ENCODE peak calls at places on chromosome 20, in four cellular contexts. J is IMR-90, X is mesenchymal stem cell, W is neuronal stem cell. E is an unnamed sample.

GRCh38 chr20:38275815-38276550 is 15.4 kb upstream of the KIAA1755 start:
- DNase-seq in J (peak; percentile 96), W (no peak), X (peak; percentile 96), E (peak; percentile 26)

GRCh38 chr20:63580796-63581461 is 6.9 kb upstream of the HELZ2 start:
- DNase-seq in W (no peak), X (peak; percentile 27), J (peak; percentile 54), E (peak; percentile 81)

GRCh38 chr20:3248993-3249347 is 10.0 kb upstream of the SLC4A11 start:
- DNase-seq in W (no peak), X (no peak), J (no peak), E (no peak)

GRCh38 chr20:20663841-20664240 is 48.6 kb downstream of the RALGAPA2 start:
- DNase-seq in X (no peak), W (no peak), J (no peak), E (no peak)

GRCh38 chr20:23270427-23270911 is 80.1 kb upstream of the NXT1 start:
- DNase-seq in X (peak; percentile 91), J (peak; percentile 90), W (no peak), E (peak; percentile 55)

GRCh38 chr20:64246616-64247311 is 8.8 kb upstream of the PCMTD2 start:
- DNase-seq in X (no peak), J (no peak), W (no peak), E (no peak)

GRCh38 chr20:62845818-62846527 is 15.6 kb downstream of the TCFL5 start:
- DNase-seq in W (no peak), X (no peak), J (peak; percentile 55), E (no peak)

GRCh38 chr20:46850896-46851295 is 43.7 kb upstream of the EYA2 start:
- DNase-seq in X (no peak), W (no peak), J (no peak), E (no peak)

GRCh38 chr20:16711859-16712258 is 18.0 kb upstream of the SNRPB2 start:
- DNase-seq in J (no peak), X (no peak), W (no peak), E (no peak)

GRCh38 chr20:13455713-13456112 is 183.0 kb downstream of the TASP1 start:
- DNase-seq in X (no peak), W (no peak), J (peak; percentile 39), E (peak; percentile 7)

GRCh38 chr20:51452091-51452613 is 90.4 kb downstream of the NFATC2 start:
- DNase-seq in J (no peak), W (no peak), X (no peak), E (no peak)

GRCh38 chr20:51449498-51450220 is 92.9 kb downstream of the NFATC2 start:
- DNase-seq in X (no peak), J (no peak), W (no peak), E (no peak)

GRCh38 chr20:51451484-51451883 is 91.0 kb downstream of the NFATC2 start:
- DNase-seq in W (no peak), J (no peak), X (no peak), E (no peak)

GRCh38 chr20:51450984-51451383 is 91.5 kb downstream of the NFATC2 start:
- DNase-seq in X (no peak), J (no peak), W (no peak), E (no peak)

GRCh38 chr20:51450221-51450712 is 92.3 kb downstream of the NFATC2 start:
- DNase-seq in X (no peak), W (no peak), J (no peak), E (no peak)
- H4K8ac ChIP-seq in X (no peak overlapping the region), W (no peak overlapping the region), J (no peak overlapping the region), E (no peak overlapping the region)

GRCh38 chr20:33443006-33443511 is 504 bp downstream of the SNTA1 start:
- DNase-seq in X (peak; percentile 13), W (no peak), J (no peak), E (peak; percentile 20)
- H3K4me1 ChIP-seq in X (peaks cover 15% of the 10 kb centered on the region), W (peaks cover 12% of the 10 kb centered on the region), J (peaks cover 4% of the 10 kb centered on the region), E (peaks cover 6% of the 10 kb centered on the region)

DNA sequence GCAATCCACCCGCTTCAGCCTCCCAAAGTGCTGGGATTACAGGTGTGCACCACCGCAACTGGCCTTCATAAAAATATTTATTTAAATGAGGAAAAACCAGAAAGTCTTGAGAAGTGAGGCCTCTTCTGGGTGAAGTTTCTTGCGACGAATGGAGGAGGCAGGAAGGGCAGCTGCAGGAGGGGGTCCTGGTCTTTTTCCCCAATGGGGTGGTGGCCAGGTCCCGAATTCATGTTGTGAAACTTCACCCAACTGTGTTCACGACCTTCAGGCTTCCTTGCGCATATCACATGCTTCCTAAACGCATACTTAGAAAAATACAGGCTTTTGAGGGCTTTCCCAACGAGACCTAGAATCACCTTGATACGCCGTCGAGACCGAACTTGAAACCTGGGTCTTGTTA is 145.1 kb downstream of the CDH4 start:
- DNase-seq in J (no peak), W (no peak), X (no peak), E (no peak)
- H2AK5ac ChIP-seq in J (no peak overlapping the region), W (no peak overlapping the region), X (no peak overlapping the region), E (no peak overlapping the region)

DNA sequence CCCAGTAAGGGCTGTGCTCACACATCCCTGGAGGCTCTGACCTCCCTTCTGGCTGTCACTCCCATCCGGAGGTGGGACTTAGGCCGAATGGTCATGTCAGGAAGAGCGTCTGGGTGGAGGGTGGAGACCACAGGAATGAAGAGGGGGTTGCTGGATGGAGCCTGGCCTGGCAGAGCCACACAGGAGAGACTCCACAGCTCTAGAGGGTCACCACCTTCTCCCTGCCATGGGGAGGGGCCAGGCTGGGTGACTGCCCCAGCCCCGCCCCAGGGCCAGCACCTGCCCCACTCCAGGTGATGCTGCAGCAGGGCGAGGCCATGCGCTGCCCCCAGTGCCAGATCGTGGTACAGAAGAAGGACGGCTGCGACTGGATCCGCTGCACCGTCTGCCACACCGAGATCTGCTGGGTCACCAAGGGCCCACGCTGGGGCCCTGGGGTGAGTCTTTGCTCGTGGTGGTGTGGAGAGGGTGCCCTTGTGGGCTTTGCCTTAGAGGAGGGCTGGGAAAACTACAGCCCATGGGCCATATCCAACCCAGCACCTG is 20.6 kb downstream of the RBCK1 start:
- DNase-seq in X (no peak), W (no peak), J (no peak), E (no peak)
- H4K8ac ChIP-seq in X (no peak overlapping the region), W (no peak overlapping the region), J (no peak overlapping the region), E (no peak overlapping the region)

GRCh38 chr20:33676121-33676520 is 1.9 kb upstream of the NECAB3 start:
- DNase-seq in W (no peak), X (no peak), J (no peak), E (no peak)

GRCh38 chr20:33677991-33678431 is 3.8 kb upstream of the NECAB3 start:
- DNase-seq in W (no peak), X (no peak), J (no peak), E (no peak)

GRCh38 chr20:33674294-33675126 is at the start of gene NECAB3:
- DNase-seq in W (peak; percentile 80), X (peak; percentile 74), J (peak; percentile 59), E (peak; percentile 33)

GRCh38 chr20:33675127-33675954 is 1.1 kb upstream of the NECAB3 start:
- DNase-seq in W (no peak), X (no peak), J (no peak), E (no peak)

GRCh38 chr20:33676652-33677645 is 2.7 kb upstream of the NECAB3 start:
- DNase-seq in X (no peak), J (no peak), W (no peak), E (no peak)
- H3K4me1 ChIP-seq in X (peaks cover 31% of the 10 kb centered on the region), J (peaks cover 29% of the 10 kb centered on the region), W (peaks cover 30% of the 10 kb centered on the region), E (peaks cover 19% of the 10 kb centered on the region)

DNA sequence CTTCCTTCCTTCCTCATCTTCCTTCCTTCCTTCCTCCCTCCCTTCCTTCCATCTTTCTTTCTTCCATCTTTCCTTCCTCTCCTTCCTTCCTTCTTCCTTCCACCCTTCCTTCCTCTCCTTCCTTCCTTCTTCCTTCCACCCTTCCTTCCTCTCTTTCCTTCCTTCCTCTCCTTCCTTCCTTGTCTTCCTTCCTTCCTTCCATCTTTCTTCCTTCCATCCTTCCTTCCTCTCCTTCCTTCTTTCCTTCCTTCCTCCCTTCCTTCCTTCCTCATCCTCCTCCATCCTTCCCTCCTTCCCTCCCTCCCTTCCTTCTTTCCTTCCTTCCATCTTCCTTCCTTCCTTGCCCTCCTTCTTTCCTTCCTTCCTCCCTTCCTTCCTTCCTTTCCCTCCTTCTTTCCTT is 361.4 kb upstream of the TSHZ2 start:
- DNase-seq in J (no peak), W (no peak), X (no peak), E (no peak)
- H2AK5ac ChIP-seq in J (no peak overlapping the region), W (no peak overlapping the region), X (no peak overlapping the region), E (no peak overlapping the region)

GRCh38 chr20:59015411-59015810 is 3.8 kb upstream of the TUBB1 start:
- DNase-seq in J (no peak), X (no peak), W (no peak), E (no peak)
- H4K8ac ChIP-seq in J (no peak overlapping the region), X (no peak overlapping the region), W (no peak overlapping the region), E (no peak overlapping the region)

GRCh38 chr20:37229300-37229699 is 32.3 kb downstream of the GHRH start:
- DNase-seq in X (no peak), W (no peak), J (no peak), E (no peak)
- H3K4me1 ChIP-seq in X (no peaks in the 10 kb centered on the region), W (peaks cover 36% of the 10 kb centered on the region), J (no peaks in the 10 kb centered on the region), E (no peaks in the 10 kb centered on the region)

E was measured in trophoblast cell.